ENCODE peak calls at places on chromosomes 4 and X, in six cellular contexts. Y is effector memory CD4-positive, alpha-beta T cell; I is Calu3; M is mesothelial cell of epicardium; A is NCI-H460; H is esophagus squamous epithelium. F is an unnamed sample.

GRCh38 chr4:136934601-136935000 is 597.7 kb downstream of the PCDH18 start:
- DNase-seq in I (no peak), M (no peak), A (no peak), H (no peak), Y (no peak), F (no peak)

GRCh38 chrX:123731258-123731986 is 1.4 kb downstream of the THOC2 start:
- DNase-seq in I (no peak), Y (no peak), H (no peak), A (no peak), M (no peak), F (peak; percentile 44)

GRCh38 chr4:54539500-54540029 is 118.2 kb upstream of the KIT start:
- DNase-seq in M (peak; percentile 56), I (peak; percentile 49), Y (no peak), H (no peak), A (peak; percentile 8), F (peak; percentile 38)

GRCh38 chr4:102612195-102612594 is 111.0 kb downstream of the NFKB1 start:
- DNase-seq in Y (no peak), H (no peak), M (no peak), A (no peak), I (no peak), F (no peak)

GRCh38 chrX:151359931-151360871 is 36.8 kb upstream of the VMA21 start:
- DNase-seq in H (no peak), Y (no peak), A (peak; percentile 24), I (peak; percentile 51), M (peak; percentile 47), F (peak; percentile 60)

GRCh38 chr4:3402409-3403103 is 39.2 kb upstream of the HGFAC start:
- DNase-seq in H (no peak), M (no peak), Y (no peak), I (no peak), A (no peak), F (no peak)

GRCh38 chrX:17405225-17405969 is 30.4 kb downstream of the NHS start:
- DNase-seq in I (peak; percentile 44), M (no peak), Y (no peak), A (no peak), H (no peak), F (peak; percentile 74)

GRCh38 chr4:5409237-5409636 is 299.1 kb downstream of the EVC2 start:
- DNase-seq in A (no peak), Y (no peak), M (no peak), I (no peak), H (no peak), F (no peak)

F was measured in HT-29.